ENCODE peak calls at places on chromosomes 13 and 19, in four cellular contexts. M is psoas muscle, K is aorta, T is choroid plexus epithelial cell. C is an unnamed sample.

GRCh38 chr19:1363599-1363998 is 20.1 kb upstream of the NDUFS7 start:
- DNase-seq in M (no peak), K (no peak), T (no peak), C (no peak)

GRCh38 chr19:42542791-42543190 is 14.5 kb upstream of the CEACAM1 start:
- DNase-seq in M (no peak), K (peak), T (no peak), C (no peak)

GRCh38 chr13:99565478-99566124 is 64.3 kb downstream of the TM9SF2 start:
- DNase-seq in M (no peak), K (no peak), T (peak), C (peak)

GRCh38 chr19:49585023-49585422 is 3.9 kb downstream of the PRRG2 start:
- DNase-seq in M (no peak), K (no peak), T (no peak), C (no peak)

GRCh38 chr13:50222569-50223332 is 207.5 kb downstream of the KCNRG start:
- DNase-seq in M (peak), K (peak), T (peak), C (peak)

GRCh38 chr13:24911135-24911524 is 147.2 kb downstream of the RNF17 start:
- DNase-seq in M (no peak), K (no peak), T (peak), C (peak)

GRCh38 chr13:40366119-40366518 is 300.3 kb downstream of the FOXO1 start:
- DNase-seq in M (no peak), K (no peak), T (no peak), C (no peak)

GRCh38 chr19:55697698-55698097 is 22.7 kb downstream of the EPN1 start:
- DNase-seq in M (no peak), K (peak), T (no peak), C (no peak)

GRCh38 chr13:44004881-44005280 is 125.2 kb downstream of the LACC1 start:
- DNase-seq in M (no peak), K (no peak), T (peak), C (peak)

GRCh38 chr19:1875646-1876493 is 9.4 kb downstream of the ABHD17A start:
- DNase-seq in M (peak), K (peak), T (peak), C (peak)

GRCh38 chr19:21328402-21328801 is 808 bp downstream of the ZNF708 start:
- DNase-seq in M (no peak), K (no peak), T (peak), C (no peak)

GRCh38 chr13:48222358-48223015 is 10.5 kb upstream of the ITM2B start:
- DNase-seq in M (peak), K (no peak), T (peak), C (peak)

GRCh38 chr13:106291006-106291405 is 244.5 kb downstream of the EFNB2 start:
- DNase-seq in M (no peak), K (no peak), T (peak), C (peak)

GRCh38 chr19:13001502-13002388 is 6.5 kb downstream of the NFIX start:
- DNase-seq in M (peak), K (peak), T (no peak), C (peak)

GRCh38 chr19:39372941-39373340 is 18.0 kb downstream of the PAF1 start:
- DNase-seq in M (no peak), K (peak), T (peak), C (peak)

GRCh38 chr19:2613507-2614295 is 88.8 kb downstream of the GNG7 start:
- DNase-seq in M (peak), K (peak), T (peak), C (no peak)

GRCh38 chr19:18932216-18932841 is 8.7 kb downstream of the HOMER3 start:
- DNase-seq in M (peak), K (peak), T (peak), C (peak)

GRCh38 chr19:5676105-5676671 is 4.1 kb downstream of the MICOS13 start:
- DNase-seq in M (no peak), K (no peak), T (no peak), C (no peak)

GRCh38 chr19:7554990-7555864 is 19.7 kb downstream of the PNPLA6 start:
- DNase-seq in M (peak), K (no peak), T (no peak), C (no peak)

GRCh38 chr13:22161871-22162270 is 491.0 kb downstream of the FGF9 start:
- DNase-seq in M (no peak), K (no peak), T (no peak), C (no peak)

GRCh38 chr13:32045537-32045936 is 14.0 kb downstream of the FRY start:
- DNase-seq in M (no peak), K (no peak), T (no peak), C (no peak)

GRCh38 chr19:29943615-29944014 is 1.6 kb downstream of the URI1 start:
- DNase-seq in M (no peak), K (no peak), T (no peak), C (no peak)

GRCh38 chr19:47671499-47671898 is 41.7 kb upstream of the EHD2 start:
- DNase-seq in M (no peak), K (no peak), T (no peak), C (no peak)

GRCh38 chr19:50415661-50416033 is 3.1 kb upstream of the SPIB start:
- DNase-seq in M (no peak), K (no peak), T (no peak), C (no peak)

GRCh38 chr19:3607398-3608078 is 863 bp upstream of the TBXA2R start:
- DNase-seq in M (peak), K (peak), T (no peak), C (peak)

GRCh38 chr19:50673118-50673517 is 23.9 kb downstream of the C19orf81 start:
- DNase-seq in M (no peak), K (no peak), T (no peak), C (no peak)

GRCh38 chr13:107715496-107715895 is 499.8 kb downstream of the LIG4 start:
- DNase-seq in M (no peak), K (no peak), T (no peak), C (no peak)

GRCh38 chr13:40626566-40626965 is 39.9 kb downstream of the FOXO1 start:
- DNase-seq in M (no peak), K (no peak), T (no peak), C (no peak)

GRCh38 chr19:17045907-17046502 is 19.4 kb upstream of the CPAMD8 start:
- DNase-seq in M (no peak), K (no peak), T (no peak), C (no peak)

GRCh38 chr13:71831716-71832115 is 35.3 kb downstream of the DACH1 start:
- DNase-seq in M (no peak), K (no peak), T (peak), C (peak)

DNA sequence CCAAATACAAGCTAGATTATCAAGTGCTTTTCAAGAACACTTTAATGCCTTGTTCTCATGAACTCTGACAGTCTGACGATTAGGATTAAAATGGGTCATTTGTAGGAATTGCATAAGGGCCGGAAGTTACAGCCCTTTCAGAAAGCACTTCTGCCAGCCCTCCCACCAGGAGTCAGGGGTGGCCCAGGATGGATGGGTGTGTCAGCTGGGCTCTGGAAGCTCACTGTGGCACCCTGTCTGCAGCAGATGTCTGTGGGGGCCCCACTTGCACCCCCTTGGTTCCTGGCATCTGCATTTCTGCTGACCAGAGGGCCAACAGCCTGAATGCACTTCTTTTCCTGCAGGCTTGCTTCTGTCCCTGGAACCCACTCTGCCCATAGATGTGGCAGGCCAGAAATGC is 712.6 kb downstream of the UQCRFS1 start:
- DNase-seq in M (no peak), K (no peak), T (no peak), C (no peak)
- H3K4me3 ChIP-seq in M (no peak), K (no peak), T (no peak), C (no peak)

GRCh38 chr13:112702983-112703379 is 13.1 kb downstream of the ATP11A start:
- DNase-seq in M (peak), K (peak), T (no peak), C (no peak)
- H3K4me3 ChIP-seq in M (no peak), K (no peak), T (no peak), C (no peak)

GRCh38 chr13:103031332-103031873 is 34.8 kb downstream of the SLC10A2 start:
- DNase-seq in M (no peak), K (no peak), T (no peak), C (no peak)
- H3K4me3 ChIP-seq in M (no peak), K (no peak), T (no peak), C (no peak)

GRCh38 chr13:105144020-105144419 is 1391.4 kb downstream of the EFNB2 start:
- DNase-seq in M (no peak), K (no peak), T (peak), C (no peak)

GRCh38 chr13:105139048-105139379 is 1396.4 kb downstream of the EFNB2 start:
- DNase-seq in M (no peak), K (no peak), T (no peak), C (no peak)

GRCh38 chr13:105142556-105142955 is 1392.9 kb downstream of the EFNB2 start:
- DNase-seq in M (no peak), K (no peak), T (no peak), C (no peak)

GRCh38 chr13:105135852-105136251 is 1399.6 kb downstream of the EFNB2 start:
- DNase-seq in M (no peak), K (no peak), T (peak), C (no peak)

GRCh38 chr13:105139380-105140285 is 1395.8 kb downstream of the EFNB2 start:
- DNase-seq in M (peak), K (peak), T (peak), C (peak)
- H3K4me3 ChIP-seq in M (peak), K (peak), T (no peak), C (peak)

DNA sequence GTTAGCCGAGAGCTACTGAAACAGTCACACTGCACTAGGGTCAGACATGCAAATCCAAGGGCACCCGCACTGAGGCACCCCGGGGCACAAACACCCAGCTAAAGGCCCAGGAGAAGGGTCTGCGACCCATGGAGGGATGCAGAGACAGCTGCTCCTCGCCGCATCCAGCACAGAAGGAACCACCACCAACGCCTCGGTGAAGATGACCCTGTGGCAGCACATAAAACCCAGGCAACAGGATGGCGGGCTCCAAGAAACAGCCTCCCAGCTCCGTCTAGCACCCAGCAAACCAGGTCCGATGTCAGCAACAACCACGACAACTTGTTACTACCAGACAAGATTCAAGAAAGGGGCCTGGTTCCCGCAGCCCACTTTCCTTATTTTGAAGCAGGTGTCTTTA is 82.1 kb downstream of the STK24 start:
- DNase-seq in M (no peak), K (no peak), T (no peak), C (no peak)
- H3K4me3 ChIP-seq in M (no peak), K (no peak), T (no peak), C (no peak)

GRCh38 chr13:27271572-27272096 is 1.0 kb downstream of the RASL11A start:
- DNase-seq in M (no peak), K (no peak), T (no peak), C (no peak)

GRCh38 chr13:27269114-27269665 is 1.4 kb upstream of the RASL11A start:
- DNase-seq in M (no peak), K (no peak), T (no peak), C (no peak)

GRCh38 chr13:27274631-27275030 is 4.0 kb downstream of the RASL11A start:
- DNase-seq in M (no peak), K (no peak), T (no peak), C (no peak)

GRCh38 chr13:27273658-27274425 is 3.2 kb downstream of the RASL11A start:
- DNase-seq in M (no peak), K (peak), T (peak), C (peak)

DNA sequence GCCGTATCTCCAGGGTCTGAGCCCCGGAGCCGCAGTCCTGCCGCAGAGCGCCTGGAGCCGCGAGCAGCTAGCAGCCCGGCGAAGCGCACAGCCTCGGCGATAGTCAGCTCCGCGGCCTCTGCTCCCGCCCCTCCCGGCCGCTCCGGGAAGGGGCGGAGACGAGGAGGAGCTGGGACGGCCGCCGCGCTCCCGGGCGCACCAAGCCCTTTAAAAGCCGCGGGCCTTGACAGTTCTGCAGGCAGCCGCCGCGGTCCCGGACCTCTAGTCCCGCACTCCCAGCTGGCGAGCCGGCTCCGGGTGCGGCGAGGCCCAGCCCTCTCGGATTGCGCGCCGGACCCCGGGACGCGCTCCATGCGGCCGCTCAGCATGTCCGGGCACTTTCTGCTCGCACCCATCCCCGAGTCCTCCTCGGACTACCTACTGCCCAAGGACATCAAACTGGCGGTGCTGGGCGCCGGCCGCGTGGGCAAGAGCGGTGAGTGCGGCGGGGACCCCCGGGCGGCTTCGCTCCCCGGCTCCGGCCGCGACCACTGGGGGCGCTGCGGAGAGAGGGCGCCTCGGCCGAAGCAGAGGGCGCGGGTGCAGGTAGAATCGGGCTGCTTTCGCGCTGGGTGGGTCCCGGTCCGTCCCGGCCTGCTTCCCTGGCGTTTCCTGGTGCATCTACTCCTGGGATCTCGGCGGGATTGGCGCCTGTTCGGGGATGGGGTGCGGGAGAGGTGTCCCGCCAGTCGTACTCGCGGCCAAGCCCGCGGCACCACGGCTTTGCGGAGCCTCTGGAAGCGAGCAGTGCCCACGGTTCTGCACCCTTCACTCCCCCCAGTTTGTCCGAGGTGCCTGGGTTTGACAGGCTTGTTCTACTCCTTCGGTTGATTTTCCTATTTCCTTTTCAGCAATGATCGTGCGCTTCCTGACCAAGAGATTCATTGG is at the start of gene RASL11A:
- DNase-seq in M (peak), K (peak), T (peak), C (peak)
- H3K4me3 ChIP-seq in M (peak), K (peak), T (peak), C (peak)

C was measured in astrocyte of the spinal cord.